ENCODE peak calls at places on chromosomes 16 and 17, in five cellular contexts. H is CD8-positive, alpha-beta T cell; I is upper lobe of right lung; K is prostate gland; Y is heart right ventricle. F is an unnamed sample.

GRCh38 chr17:72122668-72123495 is 2.1 kb downstream of the SOX9 start:
- DNase-seq in H (no peak), K (no peak), I (peak; percentile 72), Y (no peak), F (peak; percentile 68)

GRCh38 chr16:65117701-65118448 is 4.0 kb downstream of the CDH11 start:
- DNase-seq in K (peak; percentile 62), Y (peak; percentile 72), I (no peak), H (no peak), F (peak; percentile 58)

GRCh38 chr16:67216612-67217490 is 10.1 kb upstream of the TMEM208 start:
- DNase-seq in H (no peak), Y (peak; percentile 81), K (no peak), I (no peak), F (no peak)

GRCh38 chr16:53022374-53022773 is 30.3 kb downstream of the CHD9NB start:
- DNase-seq in H (no peak), Y (peak; percentile 40), K (peak; percentile 40), I (no peak), F (no peak)

GRCh38 chr17:38554430-38555350 is 51.1 kb downstream of the SRCIN1 start:
- DNase-seq in K (no peak), H (no peak), Y (no peak), I (no peak), F (no peak)

GRCh38 chr16:54655171-54655590 is 275.5 kb upstream of the IRX5 start:
- DNase-seq in K (peak; percentile 21), Y (peak; percentile 71), H (no peak), I (peak; percentile 71), F (no peak)

GRCh38 chr16:3716831-3717234 is 491 bp downstream of the TRAP1 start:
- DNase-seq in I (no peak), H (no peak), Y (no peak), K (no peak), F (peak; percentile 56)

GRCh38 chr17:3573246-3574100 is 15.9 kb upstream of the TRPV3 start:
- DNase-seq in I (no peak), K (no peak), H (no peak), Y (no peak), F (no peak)

GRCh38 chr17:55580596-55581133 is 69.4 kb upstream of the SMIM36 start:
- DNase-seq in I (no peak), H (no peak), K (no peak), Y (no peak), F (no peak)

GRCh38 chr17:10618202-10618635 is 38.9 kb downstream of the MYH3 start:
- DNase-seq in Y (peak; percentile 38), H (peak; percentile 50), I (peak; percentile 73), K (peak; percentile 45), F (peak; percentile 75)

GRCh38 chr16:65600629-65601028 is 478.8 kb upstream of the CDH11 start:
- DNase-seq in K (no peak), Y (no peak), H (no peak), I (no peak), F (no peak)

GRCh38 chr17:48336986-48337385 is 93.0 kb downstream of the SKAP1 start:
- DNase-seq in K (no peak), H (no peak), I (no peak), Y (no peak), F (no peak)

GRCh38 chr16:81803332-81803731 is 24.2 kb downstream of the PLCG2 start:
- DNase-seq in I (no peak), K (no peak), H (no peak), Y (no peak), F (no peak)

GRCh38 chr17:81416612-81417011 is 21.4 kb downstream of the BAHCC1 start:
- DNase-seq in I (no peak), Y (no peak), H (no peak), K (no peak), F (no peak)

GRCh38 chr17:66904760-66905637 is 59.5 kb upstream of the CACNG4 start:
- DNase-seq in Y (peak; percentile 28), H (no peak), K (peak; percentile 22), I (peak; percentile 66), F (no peak)

GRCh38 chr16:1825864-1826690 is 548 bp downstream of the HAGH start:
- DNase-seq in K (no peak), H (peak; percentile 69), Y (peak; percentile 22), I (peak; percentile 88), F (peak; percentile 63)

GRCh38 chr17:77124192-77124908 is 16.4 kb upstream of the SEC14L1 start:
- DNase-seq in H (no peak), Y (peak; percentile 71), K (peak; percentile 44), I (no peak), F (no peak)

GRCh38 chr16:50360033-50360778 is 8.6 kb downstream of the BRD7 start:
- DNase-seq in K (no peak), Y (no peak), I (no peak), H (no peak), F (no peak)

GRCh38 chr16:27721548-27722265 is 171.8 kb downstream of the KATNIP start:
- DNase-seq in K (no peak), I (peak; percentile 57), Y (peak; percentile 69), H (no peak), F (peak; percentile 48)

GRCh38 chr16:249431-249830 is 14.8 kb downstream of the FAM234A start:
- DNase-seq in I (no peak), K (no peak), Y (no peak), H (no peak), F (no peak)

GRCh38 chr17:48127371-48128051 is 19.9 kb downstream of the SNX11 start:
- DNase-seq in Y (no peak), I (no peak), H (no peak), K (no peak), F (no peak)

GRCh38 chr17:1252203-1252608 is 18.0 kb upstream of the BHLHA9 start:
- DNase-seq in I (no peak), Y (peak; percentile 61), K (no peak), H (no peak), F (no peak)

GRCh38 chr17:67289174-67289876 is 44.3 kb upstream of the HELZ start:
- DNase-seq in H (no peak), Y (peak; percentile 87), K (peak; percentile 33), I (peak; percentile 71), F (no peak)

GRCh38 chr17:30225919-30226553 is 9.5 kb downstream of the SLC6A4 start:
- DNase-seq in I (no peak), K (no peak), Y (no peak), H (no peak), F (peak; percentile 73)

GRCh38 chr17:44217738-44218343 is 1.6 kb downstream of the UBTF start:
- DNase-seq in Y (peak; percentile 27), H (no peak), K (no peak), I (no peak), F (peak; percentile 24)

GRCh38 chr17:44218344-44219125 is 940 bp downstream of the UBTF start:
- DNase-seq in I (peak; percentile 95), K (peak; percentile 87), H (peak; percentile 87), Y (peak; percentile 89), F (peak; percentile 93)

GRCh38 chr17:44216173-44216572 is 3.3 kb downstream of the UBTF start:
- DNase-seq in H (peak; percentile 59), I (no peak), Y (no peak), K (no peak), F (no peak)

GRCh38 chr17:44214896-44215295 is 4.6 kb downstream of the UBTF start:
- DNase-seq in I (no peak), H (no peak), K (no peak), Y (no peak), F (no peak)

DNA sequence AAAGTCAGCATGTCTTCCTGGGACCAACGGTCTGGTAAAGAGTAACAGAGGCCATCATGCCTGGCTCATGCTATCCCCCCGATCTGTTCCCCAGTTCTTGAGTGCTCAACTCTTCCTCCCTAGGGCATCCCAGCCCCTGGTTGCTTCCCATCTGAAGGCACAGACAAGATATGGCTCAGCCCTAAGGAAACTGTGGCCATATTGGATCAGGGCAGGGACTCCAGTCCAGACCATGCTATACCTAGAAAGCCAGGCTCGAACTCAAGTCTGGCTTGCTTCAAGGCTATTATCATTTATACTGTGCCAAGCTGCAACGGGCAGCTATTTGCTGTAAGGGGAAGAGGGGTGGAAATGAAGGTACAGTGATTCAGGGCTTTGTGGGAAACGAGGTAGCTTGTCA is 2.8 kb downstream of the UBTF start:
- DNase-seq in I (no peak), Y (no peak), H (no peak), K (no peak), F (no peak)
- H3K27ac ChIP-seq in I (peak overlapping the region; percentile 2), Y (no peak overlapping the region), H (peak overlapping the region; percentile 46), K (no peak overlapping the region), F (peak overlapping the region; percentile 99)

GRCh38 chr17:17172990-17173389 is 33.1 kb downstream of the PLD6 start:
- DNase-seq in I (no peak), H (no peak), K (no peak), Y (no peak), F (no peak)
- H3K27ac ChIP-seq in I (no peak overlapping the region), H (no peak overlapping the region), K (no peak overlapping the region), Y (peak overlapping the region; percentile 74), F (no peak overlapping the region)

DNA sequence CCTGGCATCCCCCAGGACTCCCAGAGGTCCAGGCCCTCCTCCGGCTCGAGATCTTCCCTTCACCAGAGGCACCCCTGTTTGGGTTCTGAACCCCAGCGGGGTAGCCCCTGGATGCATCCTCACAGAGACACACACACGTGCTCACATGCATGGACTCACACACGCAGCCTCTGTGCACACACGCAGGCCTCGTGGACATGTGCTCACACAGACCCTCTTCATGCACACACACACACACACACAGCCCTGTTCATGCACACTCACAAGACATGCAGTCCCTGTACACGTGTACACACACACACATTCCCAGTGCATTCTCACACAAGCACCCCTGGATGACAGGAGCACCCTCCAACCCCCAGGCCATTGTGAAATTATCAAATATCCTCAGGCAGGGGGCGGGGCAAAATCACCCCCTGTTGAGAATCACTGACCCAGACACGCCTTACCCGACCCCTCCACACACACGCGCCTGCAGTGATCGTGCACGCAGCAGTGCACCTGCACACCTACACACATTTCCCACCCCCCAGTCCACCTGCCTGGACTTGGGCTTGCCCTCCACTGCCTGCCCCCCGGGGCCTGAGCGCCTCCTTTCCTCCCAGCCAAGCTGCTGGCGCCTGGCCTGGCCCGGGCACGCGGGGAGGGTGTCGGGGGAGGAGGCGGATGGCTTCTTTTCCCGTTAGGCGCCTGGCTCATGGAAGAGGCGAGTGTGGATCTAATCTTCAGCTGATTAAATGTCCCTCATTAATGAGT is 62.6 kb downstream of the ENGASE start:
- DNase-seq in I (no peak), K (no peak), H (no peak), Y (no peak), F (no peak)
- H3K27ac ChIP-seq in I (no peak overlapping the region), K (no peak overlapping the region), H (no peak overlapping the region), Y (no peak overlapping the region), F (no peak overlapping the region)

GRCh38 chr16:23229714-23230113 is 47.2 kb downstream of the SCNN1G start:
- DNase-seq in I (no peak), Y (no peak), K (no peak), H (no peak), F (no peak)

GRCh38 chr16:23236983-23237382 is 54.4 kb downstream of the SCNN1G start:
- DNase-seq in H (no peak), I (no peak), Y (no peak), K (no peak), F (no peak)

GRCh38 chr16:23240994-23241393 is 58.4 kb downstream of the SCNN1G start:
- DNase-seq in I (no peak), Y (no peak), H (no peak), K (no peak), F (no peak)

GRCh38 chr16:23232806-23233205 is 50.3 kb downstream of the SCNN1G start:
- DNase-seq in I (no peak), H (no peak), Y (no peak), K (no peak), F (no peak)

DNA sequence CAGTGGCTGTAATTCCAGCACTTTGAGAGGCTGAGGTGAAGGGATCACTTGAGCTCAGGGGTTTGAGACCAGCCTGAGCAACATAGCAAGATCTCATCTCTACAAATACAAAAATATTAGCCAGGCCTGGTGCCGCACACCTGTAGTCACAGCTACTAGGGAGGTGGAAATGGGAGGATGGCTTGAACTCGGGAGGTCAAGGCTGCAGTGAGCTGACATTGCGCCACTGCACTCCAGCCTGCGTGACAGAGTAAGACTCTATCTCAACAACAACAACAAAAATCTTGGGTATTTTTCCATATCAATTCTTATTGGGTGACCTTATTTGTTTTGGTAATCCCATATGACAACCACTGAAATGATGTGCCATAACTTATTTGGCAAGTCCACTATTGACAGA is 52.6 kb downstream of the SCNN1G start:
- DNase-seq in Y (no peak), I (no peak), K (no peak), H (no peak), F (no peak)
- H3K27ac ChIP-seq in Y (no peak overlapping the region), I (no peak overlapping the region), K (no peak overlapping the region), H (no peak overlapping the region), F (no peak overlapping the region)

F was measured in Peyer's patch.